ENCODE peak calls at places on chromosomes 2 and 18, in eight cellular contexts. One of them, this sample, is unnamed.
A peak's percentile ranks its signal among the peaks of the same experiment; 100 is the strongest.

GRCh38 chr2:202171246-202171833 is 67.1 kb downstream of the SUMO1 start:
- DNase-seq in HL-60: no peak
- DNase-seq in fibroblast of mammary gland: no peak
- DNase-seq in Caco-2: no peak
- DNase-seq in lung: no peak
- DNase-seq in PC-3: no peak
- DNase-seq in AG04449: no peak
- DNase-seq in fibroblast of pulmonary artery: no peak
- DNase-seq in this sample: no peak

GRCh38 chr2:132798334-132798733 is 128.3 kb upstream of the LYPD1 start:
- DNase-seq in fibroblast of pulmonary artery: no peak
- DNase-seq in PC-3: no peak
- DNase-seq in Caco-2: no peak
- DNase-seq in lung: no peak
- DNase-seq in fibroblast of mammary gland: no peak
- DNase-seq in AG04449: no peak
- DNase-seq in HL-60: no peak
- DNase-seq in this sample: no peak

GRCh38 chr2:8098476-8098875 is 583.4 kb upstream of the ID2 start:
- DNase-seq in fibroblast of mammary gland: no peak
- DNase-seq in lung: no peak
- DNase-seq in AG04449: no peak
- DNase-seq in fibroblast of pulmonary artery: no peak
- DNase-seq in Caco-2: no peak
- DNase-seq in PC-3: no peak
- DNase-seq in HL-60: no peak
- DNase-seq in this sample: no peak

GRCh38 chr2:136395590-136395989 is 277.6 kb upstream of the CXCR4 start:
- DNase-seq in AG04449: no peak
- DNase-seq in Caco-2: no peak
- DNase-seq in PC-3: no peak
- DNase-seq in fibroblast of mammary gland: no peak
- DNase-seq in fibroblast of pulmonary artery: no peak
- DNase-seq in lung: no peak
- DNase-seq in HL-60: peak; percentile 32
- DNase-seq in this sample: no peak

GRCh38 chr2:99431587-99432275 is 58.1 kb downstream of the REV1 start:
- DNase-seq in fibroblast of mammary gland: no peak
- DNase-seq in fibroblast of pulmonary artery: no peak
- DNase-seq in AG04449: no peak
- DNase-seq in PC-3: no peak
- DNase-seq in lung: no peak
- DNase-seq in Caco-2: no peak
- DNase-seq in HL-60: no peak
- DNase-seq in this sample: no peak

GRCh38 chr2:27638023-27638637 is 9.3 kb downstream of the GPN1 start:
- DNase-seq in AG04449: no peak
- DNase-seq in HL-60: no peak
- DNase-seq in lung: no peak
- DNase-seq in fibroblast of mammary gland: peak; percentile 97
- DNase-seq in PC-3: peak; percentile 82
- DNase-seq in Caco-2: no peak
- DNase-seq in fibroblast of pulmonary artery: no peak
- DNase-seq in this sample: no peak

GRCh38 chr2:239519921-239520585 is 119.2 kb upstream of the HDAC4 start:
- DNase-seq in fibroblast of mammary gland: no peak
- DNase-seq in PC-3: no peak
- DNase-seq in Caco-2: no peak
- DNase-seq in fibroblast of pulmonary artery: no peak
- DNase-seq in AG04449: no peak
- DNase-seq in lung: no peak
- DNase-seq in HL-60: no peak
- DNase-seq in this sample: no peak

GRCh38 chr2:217899231-217900009 is 103.4 kb downstream of the TNS1 start:
- DNase-seq in HL-60: peak; percentile 30
- DNase-seq in Caco-2: peak; percentile 54
- DNase-seq in PC-3: peak; percentile 68
- DNase-seq in fibroblast of pulmonary artery: peak; percentile 89
- DNase-seq in lung: peak; percentile 82
- DNase-seq in fibroblast of mammary gland: peak; percentile 86
- DNase-seq in AG04449: no peak
- DNase-seq in this sample: no peak

GRCh38 chr2:99417396-99417795 is 72.4 kb downstream of the REV1 start:
- DNase-seq in lung: no peak
- DNase-seq in fibroblast of pulmonary artery: no peak
- DNase-seq in HL-60: no peak
- DNase-seq in PC-3: no peak
- DNase-seq in AG04449: no peak
- DNase-seq in Caco-2: no peak
- DNase-seq in fibroblast of mammary gland: no peak
- DNase-seq in this sample: no peak

GRCh38 chr2:26692814-26693286 is 328 bp downstream of the KCNK3 start:
- DNase-seq in fibroblast of mammary gland: peak; percentile 3
- DNase-seq in fibroblast of pulmonary artery: peak; percentile 44
- DNase-seq in AG04449: no peak
- DNase-seq in Caco-2: no peak
- DNase-seq in PC-3: no peak
- DNase-seq in HL-60: no peak
- DNase-seq in lung: no peak
- DNase-seq in this sample: no peak

GRCh38 chr18:24019641-24020331 is 5.2 kb downstream of the TTC39C start:
- DNase-seq in fibroblast of pulmonary artery: no peak
- DNase-seq in lung: no peak
- DNase-seq in AG04449: no peak
- DNase-seq in fibroblast of mammary gland: no peak
- DNase-seq in HL-60: no peak
- DNase-seq in PC-3: no peak
- DNase-seq in Caco-2: no peak
- DNase-seq in this sample: peak; percentile 90

GRCh38 chr2:212708346-212708745 is 169.7 kb upstream of the ERBB4 start:
- DNase-seq in Caco-2: no peak
- DNase-seq in PC-3: no peak
- DNase-seq in lung: no peak
- DNase-seq in fibroblast of mammary gland: peak; percentile 58
- DNase-seq in HL-60: no peak
- DNase-seq in AG04449: no peak
- DNase-seq in fibroblast of pulmonary artery: no peak
- DNase-seq in this sample: no peak

GRCh38 chr2:735670-736218 is 58.5 kb upstream of the TMEM18 start:
- DNase-seq in HL-60: no peak
- DNase-seq in Caco-2: no peak
- DNase-seq in PC-3: no peak
- DNase-seq in fibroblast of pulmonary artery: no peak
- DNase-seq in AG04449: no peak
- DNase-seq in lung: no peak
- DNase-seq in fibroblast of mammary gland: no peak
- DNase-seq in this sample: no peak

GRCh38 chr2:736939-737338 is 59.7 kb upstream of the TMEM18 start:
- DNase-seq in lung: no peak
- DNase-seq in PC-3: no peak
- DNase-seq in fibroblast of mammary gland: no peak
- DNase-seq in HL-60: no peak
- DNase-seq in Caco-2: no peak
- DNase-seq in fibroblast of pulmonary artery: no peak
- DNase-seq in AG04449: no peak
- DNase-seq in this sample: no peak

DNA sequence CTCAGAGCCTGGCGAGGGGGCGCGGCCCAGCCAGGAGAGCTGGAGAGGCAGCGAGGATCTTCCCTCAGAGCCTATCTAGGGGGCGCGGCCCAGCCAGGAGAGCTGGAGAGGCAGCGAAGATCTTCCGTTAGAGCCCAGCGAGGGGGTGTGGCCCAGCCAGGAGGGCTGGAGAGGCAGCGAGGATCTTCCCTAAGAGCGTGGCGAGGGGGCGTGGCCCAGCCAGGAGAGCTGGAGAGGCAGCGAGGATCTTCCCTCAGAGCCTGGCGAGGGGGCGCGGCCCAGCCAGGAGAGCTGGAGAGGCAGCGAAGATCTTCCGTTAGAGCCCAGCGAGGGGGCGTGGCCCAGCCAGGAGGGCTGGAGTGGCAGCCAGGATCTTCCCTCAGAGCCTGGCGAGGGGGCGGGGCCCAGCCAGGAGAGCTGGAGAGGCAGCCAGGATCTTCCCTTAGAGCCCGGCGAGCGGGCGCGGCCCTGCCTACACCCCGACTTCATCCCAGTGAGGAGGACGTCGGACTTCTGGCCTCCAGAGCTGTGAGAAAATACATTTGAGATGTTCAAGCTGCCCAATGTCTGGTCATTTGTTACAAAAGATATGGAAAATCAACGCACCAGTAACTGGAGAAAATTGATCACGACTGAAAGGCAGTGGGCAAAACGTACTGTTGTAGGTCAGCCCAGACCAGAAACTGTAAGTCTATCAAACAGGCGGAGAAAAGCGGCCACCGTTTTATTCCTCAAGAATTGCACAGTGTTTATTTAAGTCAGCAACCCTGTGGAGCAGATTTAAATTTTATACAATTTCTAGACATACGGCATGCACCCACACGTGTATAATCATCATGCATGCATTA is 63.5 kb upstream of the TMEM18 start:
- DNase-seq in Caco-2: peak; percentile 94
- DNase-seq in AG04449: peak; percentile 74
- DNase-seq in PC-3: peak; percentile 93
- DNase-seq in HL-60: no peak
- DNase-seq in lung: peak; percentile 80
- DNase-seq in fibroblast of mammary gland: peak; percentile 92
- DNase-seq in fibroblast of pulmonary artery: peak; percentile 84
- DNase-seq in this sample: no peak
- H3K4me3 ChIP-seq in Caco-2: peak overlapping the region; percentile 31
- H3K4me3 ChIP-seq in AG04449: peak overlapping the region; percentile 61
- H3K4me3 ChIP-seq in PC-3: peak overlapping the region; percentile 69
- H3K4me3 ChIP-seq in HL-60: peak overlapping the region; percentile 10
- H3K4me3 ChIP-seq in lung: no peak overlapping the region
- H3K4me3 ChIP-seq in fibroblast of mammary gland: peak overlapping the region; percentile 47
- H3K4me3 ChIP-seq in fibroblast of pulmonary artery: peak overlapping the region; percentile 52
- H3K4me3 ChIP-seq in this sample: peak overlapping the region; percentile 50

GRCh38 chr2:222651721-222652420 is 4.0 kb downstream of the FARSB start:
- DNase-seq in fibroblast of pulmonary artery: no peak
- DNase-seq in Caco-2: no peak
- DNase-seq in PC-3: no peak
- DNase-seq in fibroblast of mammary gland: peak; percentile 86
- DNase-seq in HL-60: no peak
- DNase-seq in AG04449: no peak
- DNase-seq in lung: no peak
- DNase-seq in this sample: no peak

GRCh38 chr2:222649801-222650200 is 6.1 kb downstream of the FARSB start:
- DNase-seq in HL-60: no peak
- DNase-seq in Caco-2: no peak
- DNase-seq in fibroblast of pulmonary artery: no peak
- DNase-seq in fibroblast of mammary gland: no peak
- DNase-seq in lung: no peak
- DNase-seq in PC-3: no peak
- DNase-seq in AG04449: no peak
- DNase-seq in this sample: no peak

GRCh38 chr2:222653280-222653679 is 2.6 kb downstream of the FARSB start:
- DNase-seq in PC-3: no peak
- DNase-seq in lung: no peak
- DNase-seq in AG04449: no peak
- DNase-seq in fibroblast of pulmonary artery: no peak
- DNase-seq in fibroblast of mammary gland: no peak
- DNase-seq in Caco-2: no peak
- DNase-seq in HL-60: no peak
- DNase-seq in this sample: no peak

GRCh38 chr2:222655406-222655747 is 515 bp downstream of the FARSB start:
- DNase-seq in fibroblast of mammary gland: peak; percentile 42
- DNase-seq in lung: no peak
- DNase-seq in fibroblast of pulmonary artery: peak; percentile 27
- DNase-seq in HL-60: peak; percentile 26
- DNase-seq in AG04449: no peak
- DNase-seq in PC-3: peak; percentile 13
- DNase-seq in Caco-2: peak; percentile 45
- DNase-seq in this sample: no peak

DNA sequence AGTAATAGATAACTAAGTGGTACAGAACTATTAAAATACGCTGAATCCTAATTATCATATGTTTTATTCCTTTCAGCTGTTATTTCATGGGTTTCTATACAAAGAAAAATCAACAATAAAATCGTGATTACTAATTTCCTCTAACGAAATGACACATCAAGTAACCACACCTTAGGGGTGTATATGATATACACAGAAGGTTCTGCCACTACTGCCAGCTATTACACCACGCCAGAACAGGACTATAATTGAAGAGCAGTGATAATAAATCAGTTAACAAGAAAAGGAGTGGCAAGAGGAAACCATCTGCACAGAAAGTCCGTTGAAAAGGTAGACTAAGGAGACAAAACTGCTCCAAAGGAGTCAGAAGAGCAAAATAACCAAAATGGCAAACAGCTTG is 3.0 kb downstream of the FARSB start:
- DNase-seq in fibroblast of pulmonary artery: no peak
- DNase-seq in PC-3: no peak
- DNase-seq in HL-60: no peak
- DNase-seq in fibroblast of mammary gland: no peak
- DNase-seq in AG04449: no peak
- DNase-seq in lung: no peak
- DNase-seq in Caco-2: no peak
- DNase-seq in this sample: no peak
- TF ChIP-seq CTCF in fibroblast of pulmonary artery: no peak
- TF ChIP-seq CTCF in PC-3: no peak
- TF ChIP-seq CTCF in HL-60: no peak
- TF ChIP-seq CTCF in fibroblast of mammary gland: no peak
- TF ChIP-seq CTCF in AG04449: no peak
- TF ChIP-seq CTCF in lung: no peak
- TF ChIP-seq CTCF in Caco-2: no peak
- TF ChIP-seq CTCF in this sample: no peak

GRCh38 chr2:187440101-187440500 is 8.0 kb downstream of the CALCRL start:
- DNase-seq in Caco-2: no peak
- DNase-seq in PC-3: no peak
- DNase-seq in fibroblast of pulmonary artery: no peak
- DNase-seq in AG04449: no peak
- DNase-seq in lung: no peak
- DNase-seq in HL-60: no peak
- DNase-seq in fibroblast of mammary gland: no peak
- DNase-seq in this sample: no peak

GRCh38 chr2:187438459-187438858 is 9.6 kb downstream of the CALCRL start:
- DNase-seq in Caco-2: no peak
- DNase-seq in AG04449: no peak
- DNase-seq in HL-60: no peak
- DNase-seq in fibroblast of mammary gland: no peak
- DNase-seq in PC-3: no peak
- DNase-seq in fibroblast of pulmonary artery: no peak
- DNase-seq in lung: no peak
- DNase-seq in this sample: no peak

GRCh38 chr2:187442778-187443177 is 5.3 kb downstream of the CALCRL start:
- DNase-seq in Caco-2: no peak
- DNase-seq in fibroblast of mammary gland: no peak
- DNase-seq in PC-3: no peak
- DNase-seq in AG04449: no peak
- DNase-seq in fibroblast of pulmonary artery: no peak
- DNase-seq in HL-60: no peak
- DNase-seq in lung: no peak
- DNase-seq in this sample: no peak

GRCh38 chr2:187442378-187442777 is 5.7 kb downstream of the CALCRL start:
- DNase-seq in Caco-2: no peak
- DNase-seq in fibroblast of mammary gland: no peak
- DNase-seq in PC-3: no peak
- DNase-seq in AG04449: no peak
- DNase-seq in fibroblast of pulmonary artery: no peak
- DNase-seq in lung: no peak
- DNase-seq in HL-60: no peak
- DNase-seq in this sample: no peak
- H3K4me3 ChIP-seq in Caco-2: no peak overlapping the region
- H3K4me3 ChIP-seq in fibroblast of mammary gland: no peak overlapping the region
- H3K4me3 ChIP-seq in PC-3: no peak overlapping the region
- H3K4me3 ChIP-seq in AG04449: no peak overlapping the region
- H3K4me3 ChIP-seq in fibroblast of pulmonary artery: no peak overlapping the region
- H3K4me3 ChIP-seq in lung: no peak overlapping the region
- H3K4me3 ChIP-seq in HL-60: no peak overlapping the region
- H3K4me3 ChIP-seq in this sample: no peak overlapping the region

GRCh38 chr2:130848518-130849210 is 11.9 kb downstream of the ARHGEF4 start:
- DNase-seq in AG04449: no peak
- DNase-seq in PC-3: no peak
- DNase-seq in Caco-2: no peak
- DNase-seq in lung: no peak
- DNase-seq in HL-60: no peak
- DNase-seq in fibroblast of pulmonary artery: no peak
- DNase-seq in fibroblast of mammary gland: no peak
- DNase-seq in this sample: no peak
- TF ChIP-seq CTCF in AG04449: no peak
- TF ChIP-seq CTCF in PC-3: no peak
- TF ChIP-seq CTCF in Caco-2: no peak
- TF ChIP-seq CTCF in lung: no peak
- TF ChIP-seq CTCF in HL-60: no peak
- TF ChIP-seq CTCF in fibroblast of pulmonary artery: no peak
- TF ChIP-seq CTCF in fibroblast of mammary gland: no peak
- TF ChIP-seq CTCF in this sample: no peak